ENCODE peak calls at places on chromosomes 12 and 14, in seven cellular contexts. Z, K, H, A, C, X and Q are unnamed samples.
A peak's percentile ranks its signal among the peaks of the same experiment; 100 is the strongest.

GRCh38 chr12:76346798-76347420 is 1.3 kb downstream of the BBS10 start:
- DNase-seq in Z (peak; percentile 79), K (peak; percentile 54), H (no peak), A (no peak), C (no peak), X (peak; percentile 82), Q (peak; percentile 47)

GRCh38 chr14:95184413-95184790 is 27.1 kb upstream of the DICER1 start:
- DNase-seq in Z (no peak), K (no peak), H (peak; percentile 52), A (no peak), C (no peak), X (peak; percentile 71), Q (no peak)

GRCh38 chr14:58244556-58245387 is at the start of gene PSMA3:
- DNase-seq in Z (peak; percentile 95), K (peak; percentile 96), H (peak; percentile 97), A (peak; percentile 92), C (peak; percentile 95), X (peak; percentile 96), Q (peak; percentile 95)

GRCh38 chr12:6020930-6021329 is 75.9 kb upstream of the ANO2 start:
- DNase-seq in Z (no peak), K (no peak), H (no peak), A (no peak), C (no peak), X (no peak), Q (no peak)

GRCh38 chr14:69501362-69501964 is 16.9 kb downstream of the PLEKHD1 start:
- DNase-seq in Z (peak; percentile 15), K (no peak), H (peak; percentile 72), A (no peak), C (peak; percentile 75), X (peak; percentile 31), Q (no peak)

GRCh38 chr12:68557011-68557715 is 53.5 kb upstream of the RAP1B start:
- DNase-seq in Z (peak; percentile 93), K (peak; percentile 20), H (no peak), A (no peak), C (no peak), X (peak; percentile 79), Q (peak; percentile 45)

GRCh38 chr14:75369506-75369905 is 58.3 kb upstream of the JDP2 start:
- DNase-seq in Z (no peak), K (no peak), H (peak; percentile 24), A (no peak), C (no peak), X (no peak), Q (no peak)

GRCh38 chr12:6961695-6962284 is 8.7 kb downstream of the PHB2 start:
- DNase-seq in Z (peak; percentile 77), K (peak; percentile 89), H (peak; percentile 53), A (no peak), C (peak; percentile 41), X (peak; percentile 77), Q (no peak)

GRCh38 chr14:80211143-80212024 is at the start of gene DIO2:
- DNase-seq in Z (peak; percentile 31), K (peak; percentile 66), H (peak; percentile 56), A (no peak), C (peak; percentile 54), X (peak; percentile 35), Q (no peak)

GRCh38 chr14:36683083-36683724 is 21.5 kb downstream of the PAX9 start:
- DNase-seq in Z (no peak), K (no peak), H (no peak), A (no peak), C (no peak), X (no peak), Q (no peak)

GRCh38 chr12:98084950-98085349 is 430.4 kb upstream of the TMPO start:
- DNase-seq in Z (no peak), K (no peak), H (no peak), A (no peak), C (no peak), X (no peak), Q (no peak)

GRCh38 chr12:67475725-67476124 is 172.8 kb upstream of the DYRK2 start:
- DNase-seq in Z (no peak), K (no peak), H (no peak), A (no peak), C (no peak), X (no peak), Q (no peak)

GRCh38 chr12:32970465-32971110 is 74.0 kb upstream of the PKP2 start:
- DNase-seq in Z (no peak), K (no peak), H (no peak), A (no peak), C (no peak), X (no peak), Q (no peak)

GRCh38 chr12:91441236-91441635 is 258.6 kb upstream of the DCN start:
- DNase-seq in Z (no peak), K (no peak), H (no peak), A (no peak), C (no peak), X (no peak), Q (no peak)

GRCh38 chr14:75972729-75973480 is 8.9 kb downstream of the TGFB3 start:
- DNase-seq in Z (no peak), K (no peak), H (no peak), A (no peak), C (no peak), X (no peak), Q (no peak)

GRCh38 chr14:94595912-94596311 is 14.7 kb downstream of the SERPINA5 start:
- DNase-seq in Z (no peak), K (no peak), H (no peak), A (no peak), C (no peak), X (no peak), Q (no peak)

GRCh38 chr12:4483885-4484823 is 38.5 kb upstream of the FGF6 start:
- DNase-seq in Z (no peak), K (no peak), H (no peak), A (no peak), C (no peak), X (no peak), Q (no peak)

GRCh38 chr14:80003138-80003537 is 208.2 kb downstream of the DIO2 start:
- DNase-seq in Z (peak; percentile 67), K (peak; percentile 46), H (no peak), A (no peak), C (no peak), X (no peak), Q (no peak)

GRCh38 chr14:60622210-60622919 is 26.9 kb downstream of the SIX1 start:
- DNase-seq in Z (peak; percentile 26), K (no peak), H (no peak), A (no peak), C (no peak), X (peak; percentile 15), Q (peak; percentile 92)

GRCh38 chr12:105423237-105423636 is 92.7 kb downstream of the C12orf75 start:
- DNase-seq in Z (no peak), K (no peak), H (no peak), A (no peak), C (no peak), X (no peak), Q (no peak)

GRCh38 chr12:105425263-105426174 is 95.0 kb downstream of the C12orf75 start:
- DNase-seq in Z (no peak), K (no peak), H (no peak), A (no peak), C (no peak), X (no peak), Q (no peak)

GRCh38 chr12:105420659-105421240 is 90.3 kb downstream of the C12orf75 start:
- DNase-seq in Z (peak; percentile 77), K (peak; percentile 79), H (peak; percentile 66), A (no peak), C (peak; percentile 66), X (peak; percentile 88), Q (peak; percentile 73)

GRCh38 chr12:105426766-105427165 is 96.3 kb downstream of the C12orf75 start:
- DNase-seq in Z (no peak), K (no peak), H (no peak), A (no peak), C (no peak), X (no peak), Q (no peak)

DNA sequence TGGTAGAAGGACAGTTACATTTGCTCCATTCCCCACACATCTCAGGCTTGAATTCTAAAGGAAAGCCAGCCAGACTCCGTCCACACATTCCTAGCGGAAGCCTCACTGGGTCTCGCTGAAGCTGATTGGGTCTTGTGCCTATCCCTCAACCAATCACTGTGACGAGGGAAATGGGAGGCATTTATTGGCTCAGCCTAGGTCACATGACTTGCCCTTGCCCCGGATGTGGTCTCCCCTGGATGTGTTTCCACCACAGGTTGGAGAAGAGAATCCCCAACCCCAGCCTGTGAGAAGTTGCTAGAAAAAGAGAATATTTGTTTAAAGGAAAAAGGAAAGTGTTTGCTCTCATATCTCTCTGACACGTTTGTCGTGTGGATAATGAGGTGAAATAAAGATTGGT is 93.4 kb downstream of the C12orf75 start:
- DNase-seq in Z (no peak), K (no peak), H (no peak), A (no peak), C (no peak), X (no peak), Q (no peak)
- TF ChIP-seq CTCF in Z (no peak), K (no peak), H (no peak), A (no peak), C (no peak), X (no peak), Q (no peak)

GRCh38 chr12:114664661-114665320 is 19.2 kb downstream of the TBX3 start:
- DNase-seq in Z (no peak), K (no peak), H (no peak), A (no peak), C (no peak), X (no peak), Q (no peak)
- H3K4me3 ChIP-seq in Z (no peak overlapping the region), K (no peak overlapping the region), H (peak overlapping the region; percentile 37), A (no peak overlapping the region), C (no peak overlapping the region), X (peak overlapping the region; percentile 5), Q (peak overlapping the region; percentile 19)

DNA sequence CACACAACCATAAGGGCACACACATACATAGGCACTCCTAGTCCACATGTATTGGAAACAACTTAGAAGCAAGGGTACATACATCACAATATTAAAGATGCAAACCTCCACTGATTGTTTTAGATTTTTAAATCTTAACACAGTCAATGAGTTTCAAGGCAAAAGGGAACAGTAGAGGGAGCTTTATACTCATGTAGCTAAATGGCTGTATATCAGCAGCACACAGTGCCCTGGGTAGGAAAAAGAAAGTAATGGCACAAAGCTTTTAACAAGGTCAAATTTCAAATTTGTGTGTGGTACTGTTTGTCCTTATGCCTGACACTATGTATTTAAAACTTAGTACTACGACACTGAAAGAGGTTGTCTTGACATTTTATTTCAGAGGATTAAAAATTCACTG is 262.0 kb downstream of the MED13L start:
- DNase-seq in Z (peak; percentile 68), K (peak; percentile 52), H (no peak), A (no peak), C (no peak), X (peak; percentile 76), Q (peak; percentile 49)
- TF ChIP-seq CTCF in Z (peak; percentile 70), K (peak; percentile 79), H (peak; percentile 71), A (peak; percentile 37), C (peak; percentile 65), X (peak; percentile 71), Q (peak; percentile 62)

DNA sequence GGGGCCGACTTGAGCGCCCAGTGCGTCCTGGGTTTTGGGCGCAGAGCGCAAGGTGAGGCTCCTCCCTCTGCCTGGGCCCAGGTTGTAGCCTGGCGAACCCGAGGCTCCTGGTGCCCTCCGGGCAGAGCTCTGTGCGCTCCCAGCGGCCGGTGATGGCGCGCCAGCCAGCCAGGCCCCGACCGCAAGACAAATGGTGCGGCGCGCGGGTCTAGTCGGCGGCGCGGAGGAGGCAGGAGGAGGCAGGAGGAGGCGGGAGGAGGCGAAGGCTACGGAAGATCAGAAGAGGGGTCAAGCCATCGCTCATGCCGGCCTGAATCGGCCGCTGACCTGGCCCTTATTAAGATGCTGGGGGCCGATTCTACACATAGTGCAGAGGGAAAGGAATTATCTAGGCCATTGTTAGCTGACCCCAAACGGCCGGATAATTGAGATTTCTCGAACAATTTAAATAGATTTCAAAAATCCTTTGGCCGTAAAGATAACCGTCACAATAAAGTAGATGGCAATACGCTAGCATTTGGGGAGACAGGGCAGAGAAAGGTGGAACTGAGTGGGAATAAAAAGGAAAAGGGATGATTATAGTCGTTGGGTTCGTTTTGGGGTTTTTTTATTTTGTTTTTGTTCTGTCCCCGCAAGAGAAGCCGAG is 2.8 kb downstream of the TBX5 start:
- DNase-seq in Z (peak; percentile 69), K (no peak), H (peak; percentile 50), A (no peak), C (no peak), X (peak; percentile 52), Q (no peak)
- H3K4me3 ChIP-seq in Z (peak overlapping the region; percentile 97), K (no peak overlapping the region), H (peak overlapping the region; percentile 82), A (no peak overlapping the region), C (no peak overlapping the region), X (peak overlapping the region; percentile 65), Q (no peak overlapping the region)